ENCODE peak calls at places on chromosomes 2 and 18, in six cellular contexts. A, Q, T, R, L and K are unnamed samples.
A peak's percentile ranks its signal among the peaks of the same experiment; 100 is the strongest.

GRCh38 chr2:42696987-42697386 is 66.9 kb downstream of the OXER1 start:
- DNase-seq in A (no peak), Q (no peak), T (no peak), R (no peak), L (no peak), K (no peak)

GRCh38 chr2:131801210-131801744 is 273.6 kb downstream of the CCDC74A start:
- DNase-seq in A (peak; percentile 8), Q (no peak), T (no peak), R (no peak), L (no peak), K (no peak)

GRCh38 chr18:22538463-22538862 is 120.7 kb upstream of the CTAGE1 start:
- DNase-seq in A (no peak), Q (no peak), T (no peak), R (no peak), L (no peak), K (no peak)

GRCh38 chr2:159807183-159808037 is 9.4 kb upstream of the CD302 start:
- DNase-seq in A (peak; percentile 26), Q (peak; percentile 39), T (no peak), R (peak; percentile 42), L (no peak), K (peak; percentile 71)

GRCh38 chr2:11732587-11732986 is 13.8 kb upstream of the LPIN1 start:
- DNase-seq in A (no peak), Q (no peak), T (no peak), R (no peak), L (no peak), K (no peak)

GRCh38 chr2:231930601-231931281 is 4.5 kb upstream of the NPPC start:
- DNase-seq in A (no peak), Q (no peak), T (no peak), R (no peak), L (no peak), K (no peak)

GRCh38 chr2:121326628-121327027 is 41.6 kb upstream of the TFCP2L1 start:
- DNase-seq in A (no peak), Q (no peak), T (no peak), R (no peak), L (no peak), K (no peak)

GRCh38 chr2:120104002-120104467 is 91.2 kb downstream of the EPB41L5 start:
- DNase-seq in A (no peak), Q (peak; percentile 88), T (no peak), R (no peak), L (peak; percentile 20), K (no peak)

GRCh38 chr2:25397777-25398176 is 56.1 kb upstream of the DNMT3A start:
- DNase-seq in A (no peak), Q (no peak), T (no peak), R (no peak), L (no peak), K (peak; percentile 85)

GRCh38 chr2:239916205-239917127 is 108.7 kb downstream of the NDUFA10 start:
- DNase-seq in A (no peak), Q (no peak), T (no peak), R (no peak), L (no peak), K (no peak)

GRCh38 chr18:61738042-61738441 is 154.8 kb downstream of the RNF152 start:
- DNase-seq in A (no peak), Q (no peak), T (no peak), R (no peak), L (no peak), K (peak; percentile 70)

GRCh38 chr2:178070824-178071223 is 1.8 kb downstream of the PDE11A start:
- DNase-seq in A (no peak), Q (peak; percentile 3), T (no peak), R (no peak), L (no peak), K (no peak)

GRCh38 chr2:69353360-69353759 is 33.7 kb downstream of the GFPT1 start:
- DNase-seq in A (no peak), Q (no peak), T (no peak), R (no peak), L (no peak), K (no peak)

GRCh38 chr2:11679491-11680130 is 9.6 kb upstream of the NTSR2 start:
- DNase-seq in A (no peak), Q (no peak), T (no peak), R (no peak), L (no peak), K (peak; percentile 77)

GRCh38 chr18:6763524-6763923 is 34.0 kb downstream of the ARHGAP28 start:
- DNase-seq in A (no peak), Q (no peak), T (no peak), R (no peak), L (no peak), K (no peak)

GRCh38 chr2:220533485-220533884 is 906.1 kb downstream of the SLC4A3 start:
- DNase-seq in A (peak; percentile 5), Q (peak; percentile 91), T (no peak), R (no peak), L (no peak), K (no peak)

GRCh38 chr2:108637304-108637669 is 82.0 kb upstream of the RANBP2 start:
- DNase-seq in A (peak; percentile 58), Q (peak; percentile 82), T (no peak), R (peak; percentile 57), L (peak; percentile 24), K (no peak)

GRCh38 chr18:32372381-32373061 is 98.2 kb downstream of the GAREM1 start:
- DNase-seq in A (no peak), Q (no peak), T (no peak), R (no peak), L (no peak), K (no peak)

GRCh38 chr2:147567131-147567530 is 277.7 kb upstream of the ACVR2A start:
- DNase-seq in A (no peak), Q (no peak), T (no peak), R (no peak), L (no peak), K (no peak)

GRCh38 chr18:52716926-52717325 is 376.9 kb downstream of the DCC start:
- DNase-seq in A (no peak), Q (no peak), T (no peak), R (peak; percentile 71), L (no peak), K (peak; percentile 51)

GRCh38 chr2:117850015-117850414 is 35.5 kb downstream of the DDX18 start:
- DNase-seq in A (no peak), Q (no peak), T (no peak), R (no peak), L (no peak), K (no peak)

GRCh38 chr18:13831864-13832508 is 8.0 kb downstream of the MC5R start:
- DNase-seq in A (no peak), Q (no peak), T (no peak), R (no peak), L (no peak), K (peak; percentile 13)

GRCh38 chr2:11417946-11418585 is 47.9 kb downstream of the E2F6 start:
- DNase-seq in A (no peak), Q (no peak), T (no peak), R (no peak), L (no peak), K (no peak)

GRCh38 chr2:231399853-231400667 is 4.5 kb downstream of the B3GNT7 start:
- DNase-seq in A (no peak), Q (peak; percentile 47), T (no peak), R (peak; percentile 70), L (no peak), K (peak; percentile 32)

GRCh38 chr2:215772634-215773563 is 240.5 kb downstream of the MREG start:
- DNase-seq in A (no peak), Q (peak; percentile 3), T (no peak), R (no peak), L (no peak), K (no peak)

GRCh38 chr2:205403244-205403845 is 279.0 kb upstream of the NRP2 start:
- DNase-seq in A (no peak), Q (peak; percentile 56), T (no peak), R (no peak), L (no peak), K (no peak)

GRCh38 chr2:161090401-161090800 is 69.8 kb upstream of the TANK start:
- DNase-seq in A (peak; percentile 29), Q (no peak), T (no peak), R (no peak), L (no peak), K (no peak)

GRCh38 chr2:201275069-201275468 is 14.7 kb downstream of the CASP8 start:
- DNase-seq in A (no peak), Q (no peak), T (no peak), R (no peak), L (no peak), K (no peak)

GRCh38 chr2:46174559-46175170 is 122.5 kb upstream of the EPAS1 start:
- DNase-seq in A (no peak), Q (no peak), T (no peak), R (no peak), L (no peak), K (peak; percentile 34)

GRCh38 chr2:135745545-135745944 is 3.9 kb downstream of the UBXN4 start:
- DNase-seq in A (no peak), Q (peak; percentile 83), T (no peak), R (no peak), L (no peak), K (no peak)

GRCh38 chr18:9814431-9814830 is 71.3 kb upstream of the TXNDC2 start:
- DNase-seq in A (no peak), Q (peak; percentile 48), T (no peak), R (no peak), L (no peak), K (no peak)

GRCh38 chr2:8488001-8488738 is 193.7 kb upstream of the ID2 start:
- DNase-seq in A (peak; percentile 75), Q (no peak), T (peak; percentile 26), R (peak; percentile 58), L (no peak), K (peak; percentile 3)

GRCh38 chr18:77108001-77108692 is 24.4 kb downstream of the MBP start:
- DNase-seq in A (no peak), Q (peak; percentile 88), T (no peak), R (peak; percentile 70), L (no peak), K (peak; percentile 7)

GRCh38 chr2:8682719-8683667 is 1.1 kb downstream of the ID2 start:
- DNase-seq in A (no peak), Q (peak; percentile 63), T (no peak), R (peak; percentile 54), L (no peak), K (peak; percentile 70)

GRCh38 chr2:16666453-16666801 is 793 bp upstream of the CYRIA start:
- DNase-seq in A (no peak), Q (no peak), T (no peak), R (no peak), L (no peak), K (no peak)

GRCh38 chr2:238649936-238650518 is 197.9 kb upstream of the TWIST2 start:
- DNase-seq in A (no peak), Q (no peak), T (no peak), R (no peak), L (no peak), K (no peak)

GRCh38 chr2:43106767-43107527 is 119.5 kb downstream of the ZFP36L2 start:
- DNase-seq in A (no peak), Q (no peak), T (no peak), R (peak; percentile 78), L (no peak), K (no peak)

GRCh38 chr2:31893093-31893492 is 117.7 kb downstream of the MEMO1 start:
- DNase-seq in A (no peak), Q (no peak), T (no peak), R (peak; percentile 8), L (no peak), K (no peak)

GRCh38 chr2:205683179-205683978 is 1.1 kb downstream of the NRP2 start:
- DNase-seq in A (no peak), Q (peak; percentile 48), T (no peak), R (no peak), L (peak; percentile 81), K (no peak)